ENCODE peak calls at places on chromosomes 2 and 18, in seven cellular contexts. U, C, B, Q, G, N and A are unnamed samples.

GRCh38 chr18:10482363-10482984 is 28.0 kb downstream of the APCDD1 start:
- DNase-seq in U (no peak), C (no peak), B (no peak), Q (no peak), G (no peak), N (no peak), A (no peak)

GRCh38 chr2:20304411-20304810 is 46.2 kb downstream of the PUM2 start:
- DNase-seq in U (no peak), C (no peak), B (no peak), Q (no peak), G (no peak), N (peak), A (no peak)

GRCh38 chr18:79866889-79867574 is 69.3 kb downstream of the KCNG2 start:
- DNase-seq in U (no peak), C (no peak), B (no peak), Q (peak), G (no peak), N (no peak), A (no peak)

GRCh38 chr2:208545398-208546042 is 138.9 kb downstream of the PTH2R start:
- DNase-seq in U (no peak), C (peak), B (no peak), Q (no peak), G (no peak), N (no peak), A (no peak)

GRCh38 chr2:230895536-230896345 is 29.3 kb downstream of the GPR55 start:
- DNase-seq in U (no peak), C (no peak), B (no peak), Q (peak), G (no peak), N (no peak), A (peak)

GRCh38 chr2:170597705-170598420 is 117.3 kb upstream of the SP5 start:
- DNase-seq in U (no peak), C (no peak), B (no peak), Q (no peak), G (no peak), N (no peak), A (no peak)

GRCh38 chr2:73053316-73054114 is 18.0 kb downstream of the SFXN5 start:
- DNase-seq in U (no peak), C (no peak), B (no peak), Q (no peak), G (no peak), N (no peak), A (no peak)

GRCh38 chr2:149860276-149860921 is 272.8 kb upstream of the MMADHC start:
- DNase-seq in U (no peak), C (no peak), B (no peak), Q (no peak), G (no peak), N (no peak), A (no peak)

GRCh38 chr2:227796044-227796780 is 17.4 kb upstream of the CCL20 start:
- DNase-seq in U (peak), C (no peak), B (no peak), Q (no peak), G (no peak), N (no peak), A (no peak)

GRCh38 chr2:88626171-88627054 is 851 bp downstream of the EIF2AK3 start:
- DNase-seq in U (peak), C (no peak), B (no peak), Q (peak), G (peak), N (peak), A (no peak)

GRCh38 chr2:8090748-8091700 is 590.8 kb upstream of the ID2 start:
- DNase-seq in U (peak), C (no peak), B (peak), Q (peak), G (peak), N (no peak), A (no peak)

GRCh38 chr2:80322337-80322920 is 17.9 kb upstream of the LRRTM1 start:
- DNase-seq in U (no peak), C (no peak), B (no peak), Q (no peak), G (no peak), N (no peak), A (no peak)

GRCh38 chr2:48346124-48346536 is 183.8 kb upstream of the STON1 start:
- DNase-seq in U (no peak), C (no peak), B (peak), Q (no peak), G (no peak), N (peak), A (no peak)

GRCh38 chr2:74653589-74653984 is 460 bp upstream of the SEMA4F start:
- DNase-seq in U (no peak), C (no peak), B (no peak), Q (no peak), G (no peak), N (no peak), A (no peak)

GRCh38 chr2:43228341-43228751 is 1.9 kb upstream of the ZFP36L2 start:
- DNase-seq in U (no peak), C (no peak), B (no peak), Q (no peak), G (no peak), N (no peak), A (no peak)

GRCh38 chr2:96809216-96809882 is 6.7 kb upstream of the CNNM3 start:
- DNase-seq in U (no peak), C (no peak), B (no peak), Q (no peak), G (no peak), N (no peak), A (no peak)

GRCh38 chr2:175330195-175330594 is 148.7 kb upstream of the ATP5MC3 start:
- DNase-seq in U (no peak), C (no peak), B (no peak), Q (no peak), G (no peak), N (no peak), A (no peak)

GRCh38 chr2:239189711-239190131 is 211.1 kb downstream of the HDAC4 start:
- DNase-seq in U (no peak), C (no peak), B (no peak), Q (no peak), G (no peak), N (no peak), A (no peak)

GRCh38 chr2:147355706-147356105 is 489.1 kb upstream of the ACVR2A start:
- DNase-seq in U (no peak), C (no peak), B (no peak), Q (no peak), G (no peak), N (no peak), A (no peak)

GRCh38 chr2:112187046-112187715 is 49.0 kb downstream of the FBLN7 start:
- DNase-seq in U (no peak), C (no peak), B (no peak), Q (no peak), G (no peak), N (no peak), A (peak)

GRCh38 chr2:189673661-189674373 is 653 bp upstream of the ANKAR start:
- DNase-seq in U (no peak), C (no peak), B (no peak), Q (no peak), G (no peak), N (no peak), A (no peak)

GRCh38 chr2:217994776-217995274 is 8.0 kb downstream of the TNS1 start:
- DNase-seq in U (no peak), C (no peak), B (peak), Q (no peak), G (no peak), N (no peak), A (no peak)

GRCh38 chr2:115739574-115739973 is 1297.1 kb downstream of the DPP10 start:
- DNase-seq in U (no peak), C (no peak), B (no peak), Q (no peak), G (no peak), N (no peak), A (no peak)